ENCODE peak calls at places on chromosome 6, in six cellular contexts. Q is heart right ventricle, O is BJ, K is GM06990, G is neuronal stem cell, A is astrocyte of the spinal cord. S is an unnamed sample.

GRCh38 chr6:82362868-82363267 is 749 bp upstream of the TPBG start:
- DNase-seq in G (peak), Q (peak), K (no peak), O (peak), A (peak), S (no peak)

GRCh38 chr6:43193929-43194328 is 11.9 kb downstream of the CUL9 start:
- DNase-seq in A (no peak), G (no peak), K (no peak), O (no peak), Q (no peak), S (no peak)

GRCh38 chr6:33812669-33813068 is 8.9 kb upstream of the MLN start:
- DNase-seq in Q (peak), O (no peak), G (peak), A (peak), K (peak), S (peak)

GRCh38 chr6:155883741-155884140 is 428.1 kb upstream of the NOX3 start:
- DNase-seq in Q (no peak), K (no peak), A (peak), G (no peak), O (peak), S (no peak)

GRCh38 chr6:126786262-126786661 is 332.2 kb upstream of the RSPO3 start:
- DNase-seq in G (no peak), Q (no peak), A (peak), K (no peak), O (no peak), S (no peak)

GRCh38 chr6:161246725-161247124 is 27.1 kb downstream of the AGPAT4 start:
- DNase-seq in Q (no peak), O (no peak), K (no peak), G (no peak), A (no peak), S (no peak)

GRCh38 chr6:63740709-63741108 is 105.1 kb downstream of the PHF3 start:
- DNase-seq in G (no peak), A (peak), Q (no peak), O (peak), K (no peak), S (no peak)

GRCh38 chr6:165383323-165383722 is 73.9 kb upstream of the C6orf118 start:
- DNase-seq in G (no peak), O (no peak), Q (no peak), A (no peak), K (no peak), S (no peak)

GRCh38 chr6:98841114-98841513 is 6.7 kb downstream of the POU3F2 start:
- DNase-seq in O (no peak), G (no peak), K (no peak), A (no peak), Q (no peak), S (no peak)

GRCh38 chr6:105819774-105820173 is 266.4 kb upstream of the PRDM1 start:
- DNase-seq in K (no peak), G (no peak), A (no peak), Q (no peak), O (no peak), S (no peak)

GRCh38 chr6:158011478-158011920 is 29.8 kb downstream of the SYNJ2 start:
- DNase-seq in O (no peak), A (no peak), Q (no peak), G (no peak), K (no peak), S (no peak)

GRCh38 chr6:150249261-150249660 is 106.4 kb downstream of the PPP1R14C start:
- DNase-seq in O (peak), K (no peak), A (peak), G (no peak), Q (no peak), S (no peak)

GRCh38 chr6:163572612-163573011 is 158.1 kb downstream of the QKI start:
- DNase-seq in K (no peak), G (no peak), O (no peak), Q (no peak), A (no peak), S (no peak)

GRCh38 chr6:3324262-3324942 is 65.7 kb downstream of the PSMG4 start:
- DNase-seq in K (no peak), Q (peak), A (peak), O (peak), G (no peak), S (no peak)

GRCh38 chr6:118697554-118697953 is 46.2 kb upstream of the CEP85L start:
- DNase-seq in G (no peak), K (no peak), O (no peak), A (no peak), Q (no peak), S (no peak)

GRCh38 chr6:56528412-56528841 is 114.3 kb downstream of the DST start:
- DNase-seq in O (peak), K (no peak), Q (no peak), G (no peak), A (peak), S (no peak)

GRCh38 chr6:3808759-3809514 is 40.2 kb upstream of the FAM50B start:
- DNase-seq in A (peak), Q (no peak), O (peak), K (no peak), G (no peak), S (no peak)

GRCh38 chr6:152129606-152130249 is 322.2 kb downstream of the ESR1 start:
- DNase-seq in K (no peak), G (no peak), Q (no peak), O (peak), A (peak), S (no peak)

GRCh38 chr6:84150680-84151079 is 76.8 kb downstream of the CEP162 start:
- DNase-seq in K (no peak), Q (no peak), G (no peak), A (peak), O (peak), S (no peak)

GRCh38 chr6:13229205-13230085 is 98.9 kb downstream of the TBC1D7 start:
- DNase-seq in O (no peak), K (peak), A (no peak), G (no peak), Q (peak), S (peak)

GRCh38 chr6:152270301-152270925 is 366.7 kb downstream of the SYNE1 start:
- DNase-seq in G (no peak), K (no peak), O (no peak), A (peak), Q (no peak), S (no peak)

GRCh38 chr6:113076817-113077216 is 729.7 kb downstream of the RFPL4B start:
- DNase-seq in A (no peak), G (no peak), K (no peak), Q (no peak), O (no peak), S (no peak)

GRCh38 chr6:113077794-113078193 is 730.7 kb downstream of the RFPL4B start:
- DNase-seq in O (no peak), K (no peak), Q (no peak), G (no peak), A (no peak), S (no peak)

GRCh38 chr6:113078791-113079190 is 731.7 kb downstream of the RFPL4B start:
- DNase-seq in Q (no peak), G (no peak), K (no peak), O (no peak), A (no peak), S (no peak)

GRCh38 chr6:113073611-113074191 is 726.6 kb downstream of the RFPL4B start:
- DNase-seq in K (no peak), O (peak), G (no peak), Q (no peak), A (peak), S (no peak)

GRCh38 chr6:113076116-113076515 is 729.0 kb downstream of the RFPL4B start:
- DNase-seq in G (no peak), Q (no peak), A (no peak), K (no peak), O (no peak), S (no peak)
- H3K4me3 ChIP-seq in G (no peak), Q (no peak), A (no peak), K (no peak), O (no peak), S (no peak)

DNA sequence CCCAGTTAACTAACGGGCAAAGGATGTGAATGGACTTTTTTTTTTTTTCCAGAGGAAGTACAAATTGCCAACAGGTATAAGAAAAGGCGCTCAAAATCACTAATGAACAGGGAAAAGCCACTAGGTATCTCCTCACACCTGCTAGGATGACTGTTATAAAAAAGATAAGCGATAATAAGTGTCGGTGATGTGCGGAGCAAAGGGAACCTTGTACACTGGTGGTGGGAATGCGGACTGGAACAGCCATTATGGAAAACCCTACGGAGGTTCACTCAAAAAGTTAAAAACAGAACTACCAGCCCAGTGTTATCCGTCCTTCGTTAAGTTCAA is 787 bp upstream of the RAB32 start:
- DNase-seq in G (no peak), A (no peak), O (no peak), K (no peak), Q (no peak), S (no peak)
- H3K4me3 ChIP-seq in G (no peak), A (peak), O (peak), K (no peak), Q (peak), S (no peak)

GRCh38 chr6:28474441-28475219 is 31.3 kb upstream of the ZSCAN23 start:
- DNase-seq in Q (no peak), A (peak), O (peak), K (peak), G (peak), S (peak)
- H3K4me3 ChIP-seq in Q (no peak), A (peak), O (peak), K (peak), G (peak), S (peak)

GRCh38 chr6:148508401-148509151 is 165.9 kb downstream of the SASH1 start:
- DNase-seq in Q (no peak), G (peak), A (peak), O (no peak), K (no peak), S (no peak)
- H3K4me3 ChIP-seq in Q (peak), G (peak), A (peak), O (peak), K (no peak), S (no peak)

DNA sequence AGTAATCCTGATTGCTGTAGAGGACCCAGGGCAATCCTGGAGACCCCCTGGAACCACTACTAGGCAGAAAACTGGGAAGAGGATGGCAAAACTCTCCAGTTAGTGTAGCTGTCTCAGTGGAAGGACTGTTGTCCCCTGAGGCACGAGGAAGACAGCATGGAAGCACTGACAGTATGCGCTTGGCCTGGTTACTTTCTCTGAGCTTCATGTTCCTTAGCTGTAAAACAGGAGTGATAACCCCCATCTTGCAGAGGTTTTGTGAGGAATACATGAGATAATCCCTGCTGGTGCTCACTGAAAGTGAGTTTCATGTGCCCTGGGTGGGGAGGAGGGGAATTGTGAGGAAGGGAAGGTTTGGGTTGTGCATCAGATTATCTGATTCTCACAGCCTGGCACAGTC is 3.2 kb downstream of the NT5E start:
- DNase-seq in K (no peak), A (no peak), G (no peak), Q (no peak), O (no peak), S (no peak)
- H3K4me3 ChIP-seq in K (no peak), A (peak), G (no peak), Q (no peak), O (no peak), S (no peak)

DNA sequence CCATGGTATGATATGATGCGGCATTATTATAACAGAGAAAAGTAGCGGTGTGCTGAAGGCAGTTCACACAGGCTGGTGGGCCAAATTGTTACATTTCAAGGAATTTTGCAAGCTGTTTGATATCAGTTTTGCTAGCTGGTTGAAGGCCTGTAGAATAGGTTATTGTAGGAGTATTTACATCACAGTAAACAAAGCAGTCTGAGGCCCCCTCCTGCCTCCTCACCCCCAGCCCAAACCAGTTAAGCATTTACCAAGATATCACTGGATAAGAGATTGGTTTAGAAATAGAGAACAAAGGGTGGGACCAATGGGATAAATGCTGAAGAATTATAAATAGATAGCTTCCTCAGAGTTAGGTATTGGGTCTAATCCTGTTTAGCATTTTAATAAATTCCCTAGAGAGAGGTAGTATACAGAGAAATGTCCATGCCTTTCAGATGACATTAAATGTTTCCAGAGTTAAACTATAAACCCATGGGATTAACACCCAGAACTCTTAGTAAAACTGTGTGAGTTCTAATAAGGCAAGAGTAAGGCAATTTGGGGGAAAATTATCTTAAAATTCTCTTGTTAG is 2.4 kb upstream of the PHACTR2 start:
- DNase-seq in O (no peak), K (no peak), A (no peak), G (no peak), Q (no peak), S (no peak)
- H3K4me3 ChIP-seq in O (no peak), K (no peak), A (no peak), G (no peak), Q (no peak), S (no peak)

GRCh38 chr6:108587258-108588059 is 26.7 kb downstream of the FOXO3 start:
- DNase-seq in Q (no peak), O (no peak), A (peak), K (no peak), G (no peak), S (no peak)

GRCh38 chr6:108588586-108588985 is 27.9 kb downstream of the FOXO3 start:
- DNase-seq in O (no peak), G (no peak), K (no peak), A (peak), Q (no peak), S (no peak)

GRCh38 chr6:108585921-108586320 is 25.2 kb downstream of the FOXO3 start:
- DNase-seq in K (no peak), Q (no peak), A (no peak), G (no peak), O (no peak), S (no peak)

GRCh38 chr6:108591040-108591816 is 30.5 kb downstream of the FOXO3 start:
- DNase-seq in G (no peak), K (no peak), A (no peak), O (no peak), Q (no peak), S (no peak)

GRCh38 chr6:108589244-108589730 is 28.6 kb downstream of the FOXO3 start:
- DNase-seq in Q (peak), O (no peak), A (peak), G (peak), K (no peak), S (no peak)
- H3K4me3 ChIP-seq in Q (peak), O (no peak), A (no peak), G (peak), K (no peak), S (no peak)

DNA sequence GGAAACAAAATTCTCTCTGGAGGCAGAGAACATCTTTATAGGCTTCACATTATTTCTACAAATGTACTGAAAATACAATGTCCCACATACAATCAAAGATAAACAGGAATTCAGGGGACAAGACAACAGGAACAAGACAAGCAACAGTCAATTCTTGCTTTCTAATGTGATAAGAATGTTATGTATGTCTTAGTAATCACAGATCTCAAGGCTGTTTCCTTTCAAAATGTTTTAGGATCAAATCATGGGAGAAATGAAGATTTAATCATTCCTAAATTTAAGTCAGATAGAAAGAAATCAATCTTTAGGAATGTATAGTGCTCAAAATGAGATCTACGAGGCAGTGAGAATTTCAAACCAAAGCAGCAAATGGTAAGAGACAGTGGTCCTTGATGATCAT is 32.1 kb downstream of the NEDD9 start:
- DNase-seq in K (no peak), A (no peak), O (no peak), Q (no peak), G (no peak), S (no peak)
- H3K4me3 ChIP-seq in K (no peak), A (no peak), O (no peak), Q (no peak), G (no peak), S (no peak)

S was measured in Jurkat, Clone E6-1.